ENCODE peak calls at places on chromosomes 4 and X, in ten cellular contexts. T is tibial artery, Q is neural progenitor cell, U is PC-9, F is heart left ventricle, G is heart right ventricle, E is ovary, R is right atrium auricular region, B is GM23338, X is WERI-Rb-1. K is an unnamed sample.

GRCh38 chr4:125801373-125801772 is 486.6 kb downstream of the FAT4 start:
- DNase-seq in G (no peak), R (no peak), T (no peak), X (no peak), U (no peak), B (no peak), E (no peak), Q (no peak), F (no peak), K (no peak)

GRCh38 chr4:42750091-42750490 is 93.2 kb upstream of the ATP8A1 start:
- DNase-seq in F (no peak), E (no peak), B (peak), Q (no peak), G (peak), X (peak), U (no peak), T (no peak), R (no peak), K (no peak)

GRCh38 chrX:281166-281999 is at the start of gene PLCXD1:
- DNase-seq in G (no peak), T (peak), B (peak), X (peak), E (peak), Q (peak), U (no peak), F (no peak), R (no peak), K (no peak)

GRCh38 chr4:94304365-94304971 is 38.2 kb downstream of the HPGDS start:
- DNase-seq in F (no peak), B (peak), U (no peak), X (no peak), T (no peak), E (no peak), Q (peak), G (no peak), R (no peak), K (no peak)

GRCh38 chrX:110341189-110342035 is 17.2 kb upstream of the RTL9 start:
- DNase-seq in X (no peak), U (peak), R (no peak), T (no peak), B (no peak), G (no peak), F (no peak), Q (no peak), E (no peak), K (no peak)

GRCh38 chrX:154046262-154046771 is 26.6 kb upstream of the IRAK1 start:
- DNase-seq in E (peak), Q (peak), U (no peak), X (no peak), B (no peak), T (peak), F (peak), R (peak), G (peak), K (no peak)

GRCh38 chrX:111180750-111181240 is 84.8 kb downstream of the PAK3 start:
- DNase-seq in U (no peak), Q (no peak), R (no peak), B (no peak), G (no peak), F (no peak), X (no peak), T (no peak), E (no peak), K (no peak)

GRCh38 chrX:130108647-130109428 is 1.5 kb downstream of the ELF4 start:
- DNase-seq in F (no peak), Q (no peak), B (no peak), E (no peak), G (no peak), T (peak), X (no peak), R (no peak), U (peak), K (no peak)

GRCh38 chr4:86595426-86595805 is 1.3 kb downstream of the PTPN13 start:
- DNase-seq in U (peak), G (no peak), R (no peak), X (peak), F (no peak), E (peak), T (peak), Q (peak), B (no peak), K (no peak)

GRCh38 chrX:10212395-10212794 is 55.6 kb downstream of the CLCN4 start:
- DNase-seq in U (no peak), G (no peak), R (no peak), X (no peak), Q (no peak), T (no peak), F (no peak), B (no peak), E (no peak), K (no peak)
- H3K27ac ChIP-seq in U (no peak), G (no peak), R (no peak), X (no peak), Q (no peak), T (no peak), F (no peak), B (no peak), E (no peak), K (no peak)

GRCh38 chr4:6802050-6802449 is 19.5 kb downstream of the KIAA0232 start:
- DNase-seq in B (no peak), E (no peak), F (no peak), T (no peak), G (no peak), Q (no peak), U (no peak), X (no peak), R (no peak), K (no peak)

GRCh38 chr4:6799091-6799490 is 16.6 kb downstream of the KIAA0232 start:
- DNase-seq in X (no peak), G (no peak), F (no peak), B (no peak), Q (no peak), T (no peak), E (no peak), R (no peak), U (no peak), K (no peak)

GRCh38 chr4:6803246-6803645 is 20.7 kb downstream of the KIAA0232 start:
- DNase-seq in T (no peak), G (no peak), Q (no peak), E (no peak), F (no peak), X (no peak), U (no peak), R (no peak), B (no peak), K (no peak)

GRCh38 chr4:6804082-6804752 is 21.7 kb downstream of the KIAA0232 start:
- DNase-seq in E (no peak), B (no peak), Q (no peak), U (no peak), X (no peak), R (no peak), G (no peak), F (no peak), T (no peak), K (no peak)

DNA sequence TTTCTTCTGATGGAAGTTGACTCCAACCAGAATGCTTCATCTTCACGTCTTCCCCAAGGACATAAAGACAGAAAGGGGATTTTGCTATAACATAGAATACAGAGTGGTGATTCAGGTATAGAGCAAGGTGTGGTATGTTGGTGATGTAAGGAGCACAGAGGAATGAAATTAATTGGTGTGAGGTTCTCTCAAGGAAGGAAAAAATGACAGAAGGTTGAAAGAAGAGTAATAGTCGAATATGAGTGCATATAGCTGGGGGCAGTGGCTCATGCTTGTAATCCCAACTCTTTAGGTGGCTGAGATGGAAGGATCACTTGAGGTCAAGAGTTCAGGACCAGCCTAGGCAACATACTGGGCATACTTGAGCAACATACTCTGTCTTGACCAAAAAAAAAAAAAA is 20.1 kb downstream of the KIAA0232 start:
- DNase-seq in E (no peak), X (no peak), U (no peak), G (no peak), F (no peak), R (no peak), B (no peak), Q (no peak), T (no peak), K (no peak)
- TF ChIP-seq CTCF in E (no peak), X (no peak), U (no peak), G (no peak), F (no peak), R (no peak), B (no peak), Q (no peak), T (no peak), K (no peak)

GRCh38 chrX:2343413-2343812 is 157.4 kb downstream of the DHRSX start:
- DNase-seq in Q (no peak), U (no peak), E (no peak), X (no peak), G (no peak), R (no peak), T (no peak), F (no peak), B (no peak), K (no peak)

GRCh38 chrX:2345562-2345961 is 155.2 kb downstream of the DHRSX start:
- DNase-seq in E (no peak), G (no peak), B (no peak), T (no peak), Q (no peak), U (no peak), X (no peak), F (no peak), R (no peak), K (no peak)

GRCh38 chrX:2346158-2346557 is 154.6 kb downstream of the DHRSX start:
- DNase-seq in E (no peak), X (no peak), B (no peak), F (no peak), G (no peak), U (no peak), R (no peak), T (no peak), Q (no peak), K (no peak)

GRCh38 chrX:2342281-2342688 is 158.5 kb downstream of the DHRSX start:
- DNase-seq in T (no peak), B (no peak), E (no peak), U (no peak), F (peak), X (no peak), G (peak), R (peak), Q (no peak), K (no peak)

DNA sequence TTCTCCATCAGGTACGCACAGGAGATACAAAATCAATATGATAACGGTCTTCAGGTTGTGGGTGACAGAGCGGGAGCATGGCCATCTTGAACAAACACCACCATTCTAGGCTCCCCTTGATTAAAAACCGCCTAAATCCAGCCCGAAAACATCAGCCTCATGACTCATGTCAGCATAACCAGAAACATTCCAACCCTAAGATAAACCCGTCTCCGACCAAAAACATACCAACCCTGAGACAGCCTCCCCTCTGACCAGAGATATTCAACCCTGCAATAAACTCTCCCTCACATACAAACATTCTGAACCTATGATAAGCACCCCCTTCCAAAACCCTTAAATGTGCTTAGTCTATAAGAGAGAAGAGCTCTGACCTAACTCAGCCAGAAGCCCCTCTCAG is 157.9 kb downstream of the DHRSX start:
- DNase-seq in X (no peak), Q (no peak), E (no peak), F (no peak), T (no peak), U (no peak), R (no peak), B (no peak), G (no peak), K (no peak)
- H3K27ac ChIP-seq in X (no peak), Q (no peak), E (peak), F (peak), T (peak), U (no peak), R (peak), B (no peak), G (peak), K (peak)

GRCh38 chr4:84563002-84563401 is 19.9 kb upstream of the CDS1 start:
- DNase-seq in B (no peak), E (no peak), G (no peak), Q (no peak), F (no peak), X (no peak), R (no peak), U (peak), T (no peak), K (no peak)

GRCh38 chr4:84569009-84569408 is 13.9 kb upstream of the CDS1 start:
- DNase-seq in R (no peak), Q (no peak), E (no peak), B (no peak), U (no peak), X (no peak), T (no peak), F (no peak), G (no peak), K (no peak)

GRCh38 chr4:84573335-84573734 is 9.6 kb upstream of the CDS1 start:
- DNase-seq in F (no peak), G (no peak), X (no peak), Q (no peak), U (no peak), E (no peak), R (no peak), T (no peak), B (no peak), K (no peak)

GRCh38 chr4:84565951-84566350 is 17.0 kb upstream of the CDS1 start:
- DNase-seq in Q (no peak), E (no peak), U (no peak), T (no peak), X (no peak), F (no peak), R (no peak), G (no peak), B (peak), K (no peak)

GRCh38 chr4:84568496-84568895 is 14.4 kb upstream of the CDS1 start:
- DNase-seq in F (no peak), Q (no peak), X (no peak), U (no peak), G (no peak), T (no peak), B (no peak), R (no peak), E (no peak), K (no peak)
- TF ChIP-seq CTCF in F (no peak), Q (no peak), X (no peak), U (no peak), G (no peak), T (no peak), B (no peak), R (no peak), E (no peak), K (no peak)

GRCh38 chrX:23003121-23003520 is 3.4 kb downstream of the DDX53 start:
- DNase-seq in B (no peak), G (no peak), F (no peak), R (no peak), T (no peak), Q (no peak), E (no peak), U (no peak), X (no peak), K (no peak)
- H3K27ac ChIP-seq in B (no peak), G (no peak), F (no peak), R (no peak), T (no peak), Q (no peak), E (no peak), U (no peak), X (no peak), K (no peak)

GRCh38 chr4:148530114-148530513 is 87.9 kb upstream of the NR3C2 start:
- DNase-seq in B (no peak), E (no peak), X (no peak), U (no peak), R (no peak), G (no peak), T (no peak), Q (no peak), F (no peak), K (no peak)
- TF ChIP-seq CTCF in B (no peak), E (no peak), X (no peak), U (no peak), R (no peak), G (no peak), T (no peak), Q (no peak), F (no peak), K (no peak)

GRCh38 chr4:151362404-151363164 is 37.2 kb upstream of the SH3D19 start:
- DNase-seq in U (peak), F (peak), E (peak), Q (peak), R (peak), B (peak), T (peak), X (peak), G (peak), K (peak)

GRCh38 chr4:151361966-151362365 is 36.6 kb upstream of the SH3D19 start:
- DNase-seq in Q (no peak), B (peak), X (no peak), T (no peak), F (no peak), G (no peak), E (no peak), R (no peak), U (no peak), K (no peak)

GRCh38 chr4:151358266-151358665 is 32.9 kb upstream of the SH3D19 start:
- DNase-seq in F (no peak), T (no peak), U (no peak), Q (no peak), R (no peak), E (no peak), G (peak), B (no peak), X (no peak), K (no peak)

GRCh38 chr4:151361126-151361525 is 35.7 kb upstream of the SH3D19 start:
- DNase-seq in E (no peak), Q (no peak), X (no peak), F (no peak), U (no peak), B (no peak), T (no peak), R (no peak), G (no peak), K (no peak)

DNA sequence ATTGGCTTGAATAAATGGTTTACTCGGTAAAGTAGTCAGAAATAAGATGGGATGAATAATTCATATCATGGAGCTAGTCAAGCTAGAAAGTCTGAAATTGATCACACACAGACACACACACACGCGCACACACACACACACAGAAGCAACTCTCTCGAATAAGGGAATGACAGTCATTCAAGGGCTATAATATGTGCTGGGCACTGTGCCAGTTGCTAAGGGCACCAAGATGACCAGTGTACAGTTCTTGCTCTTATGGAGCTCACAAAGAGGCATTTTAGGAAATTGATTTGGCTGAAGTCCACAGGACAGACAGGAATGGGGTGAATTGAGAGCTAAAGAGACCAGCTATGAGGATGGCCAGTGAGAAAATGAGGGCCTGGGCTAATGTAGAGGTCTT is 34.2 kb upstream of the SH3D19 start:
- DNase-seq in X (no peak), U (no peak), F (no peak), G (no peak), R (no peak), T (no peak), E (no peak), Q (no peak), B (no peak), K (no peak)
- H3K27ac ChIP-seq in X (no peak), U (no peak), F (no peak), G (no peak), R (no peak), T (no peak), E (no peak), Q (no peak), B (no peak), K (no peak)

GRCh38 chrX:97461763-97462162 is 578.1 kb downstream of the RPA4 start:
- DNase-seq in X (no peak), E (no peak), T (no peak), R (no peak), Q (no peak), B (no peak), U (no peak), G (no peak), F (no peak), K (no peak)
- TF ChIP-seq CTCF in X (no peak), E (no peak), T (no peak), R (peak), Q (peak), B (no peak), U (peak), G (no peak), F (no peak), K (no peak)

GRCh38 chr4:144410230-144410783 is 235.6 kb upstream of the HHIP start:
- DNase-seq in Q (no peak), X (no peak), F (no peak), E (no peak), G (no peak), U (no peak), T (no peak), R (no peak), B (no peak), K (no peak)

GRCh38 chr4:144411700-144412099 is 234.3 kb upstream of the HHIP start:
- DNase-seq in R (no peak), U (no peak), Q (no peak), G (no peak), B (no peak), E (no peak), X (no peak), F (no peak), T (no peak), K (no peak)

GRCh38 chr4:144409525-144409924 is 236.4 kb upstream of the HHIP start:
- DNase-seq in E (no peak), F (no peak), T (no peak), X (no peak), Q (no peak), G (no peak), B (no peak), R (no peak), U (no peak), K (no peak)

GRCh38 chr4:144411119-144411518 is 234.8 kb upstream of the HHIP start:
- DNase-seq in T (no peak), F (no peak), B (no peak), Q (no peak), U (no peak), R (no peak), X (no peak), E (no peak), G (no peak), K (no peak)
- H3K27ac ChIP-seq in T (no peak), F (no peak), B (no peak), Q (no peak), U (no peak), R (no peak), X (no peak), E (no peak), G (no peak), K (no peak)

K was measured in thoracic aorta.